ENCODE peak calls at places on chromosomes 6 and 20, in nine cellular contexts. One of them, this sample, is unnamed.

GRCh38 chr20:11796041-11796440 is 121.7 kb upstream of the BTBD3 start:
- DNase-seq in activated T-cell treated with anti-CD3 and anti-CD28 coated beads for 24 hours: no peak
- DNase-seq in posterior cingulate gyrus: no peak
- DNase-seq in NCI-H1417 treated with DMSO at 0.1 percent for 48 hours: no peak
- DNase-seq in stimulated activated naive CD8-positive, alpha-beta T cell treated with anti-CD3 and anti-CD28 coated beads, Interleukin-15, Interleukin-2, amounts not matched to agents 100 U/mL and 50 U/mL, for 24 hours: no peak
- DNase-seq in T-cell: no peak
- DNase-seq in progenitor cell of endocrine pancreas: no peak
- DNase-seq in cardiac fibroblast: no peak
- DNase-seq in NCI-H2171: no peak
- DNase-seq in this sample: no peak

GRCh38 chr6:48490658-48491057 is 379.7 kb upstream of the PTCHD4 start:
- DNase-seq in activated T-cell treated with anti-CD3 and anti-CD28 coated beads for 24 hours: no peak
- DNase-seq in posterior cingulate gyrus: no peak
- DNase-seq in NCI-H1417 treated with DMSO at 0.1 percent for 48 hours: peak
- DNase-seq in stimulated activated naive CD8-positive, alpha-beta T cell treated with anti-CD3 and anti-CD28 coated beads, Interleukin-15, Interleukin-2, amounts not matched to agents 100 U/mL and 50 U/mL, for 24 hours: no peak
- DNase-seq in T-cell: no peak
- DNase-seq in progenitor cell of endocrine pancreas: no peak
- DNase-seq in cardiac fibroblast: no peak
- DNase-seq in NCI-H2171: no peak
- DNase-seq in this sample: no peak

GRCh38 chr20:5811746-5812145 is 61.5 kb downstream of the SHLD1 start:
- DNase-seq in activated T-cell treated with anti-CD3 and anti-CD28 coated beads for 24 hours: no peak
- DNase-seq in posterior cingulate gyrus: no peak
- DNase-seq in NCI-H1417 treated with DMSO at 0.1 percent for 48 hours: no peak
- DNase-seq in stimulated activated naive CD8-positive, alpha-beta T cell treated with anti-CD3 and anti-CD28 coated beads, Interleukin-15, Interleukin-2, amounts not matched to agents 100 U/mL and 50 U/mL, for 24 hours: no peak
- DNase-seq in T-cell: no peak
- DNase-seq in progenitor cell of endocrine pancreas: no peak
- DNase-seq in cardiac fibroblast: no peak
- DNase-seq in NCI-H2171: no peak
- DNase-seq in this sample: no peak

GRCh38 chr6:163152701-163153100 is 261.8 kb upstream of the QKI start:
- DNase-seq in activated T-cell treated with anti-CD3 and anti-CD28 coated beads for 24 hours: no peak
- DNase-seq in posterior cingulate gyrus: no peak
- DNase-seq in NCI-H1417 treated with DMSO at 0.1 percent for 48 hours: no peak
- DNase-seq in stimulated activated naive CD8-positive, alpha-beta T cell treated with anti-CD3 and anti-CD28 coated beads, Interleukin-15, Interleukin-2, amounts not matched to agents 100 U/mL and 50 U/mL, for 24 hours: no peak
- DNase-seq in T-cell: no peak
- DNase-seq in progenitor cell of endocrine pancreas: no peak
- DNase-seq in cardiac fibroblast: no peak
- DNase-seq in NCI-H2171: no peak
- DNase-seq in this sample: no peak

GRCh38 chr6:25401711-25402110 is 122.5 kb downstream of the CARMIL1 start:
- DNase-seq in activated T-cell treated with anti-CD3 and anti-CD28 coated beads for 24 hours: no peak
- DNase-seq in posterior cingulate gyrus: no peak
- DNase-seq in NCI-H1417 treated with DMSO at 0.1 percent for 48 hours: no peak
- DNase-seq in stimulated activated naive CD8-positive, alpha-beta T cell treated with anti-CD3 and anti-CD28 coated beads, Interleukin-15, Interleukin-2, amounts not matched to agents 100 U/mL and 50 U/mL, for 24 hours: no peak
- DNase-seq in T-cell: no peak
- DNase-seq in progenitor cell of endocrine pancreas: no peak
- DNase-seq in cardiac fibroblast: no peak
- DNase-seq in NCI-H2171: no peak
- DNase-seq in this sample: no peak

GRCh38 chr6:122810189-122810588 is 21.1 kb downstream of the SMPDL3A start:
- DNase-seq in activated T-cell treated with anti-CD3 and anti-CD28 coated beads for 24 hours: no peak
- DNase-seq in posterior cingulate gyrus: no peak
- DNase-seq in NCI-H1417 treated with DMSO at 0.1 percent for 48 hours: no peak
- DNase-seq in stimulated activated naive CD8-positive, alpha-beta T cell treated with anti-CD3 and anti-CD28 coated beads, Interleukin-15, Interleukin-2, amounts not matched to agents 100 U/mL and 50 U/mL, for 24 hours: no peak
- DNase-seq in T-cell: no peak
- DNase-seq in progenitor cell of endocrine pancreas: no peak
- DNase-seq in cardiac fibroblast: no peak
- DNase-seq in NCI-H2171: no peak
- DNase-seq in this sample: no peak

GRCh38 chr6:96723362-96723761 is 113.9 kb downstream of the GPR63 start:
- DNase-seq in activated T-cell treated with anti-CD3 and anti-CD28 coated beads for 24 hours: no peak
- DNase-seq in posterior cingulate gyrus: no peak
- DNase-seq in NCI-H1417 treated with DMSO at 0.1 percent for 48 hours: no peak
- DNase-seq in stimulated activated naive CD8-positive, alpha-beta T cell treated with anti-CD3 and anti-CD28 coated beads, Interleukin-15, Interleukin-2, amounts not matched to agents 100 U/mL and 50 U/mL, for 24 hours: no peak
- DNase-seq in T-cell: no peak
- DNase-seq in progenitor cell of endocrine pancreas: no peak
- DNase-seq in cardiac fibroblast: no peak
- DNase-seq in NCI-H2171: no peak
- DNase-seq in this sample: no peak

GRCh38 chr6:141562181-141562800 is 570.4 kb upstream of the GJE1 start:
- DNase-seq in activated T-cell treated with anti-CD3 and anti-CD28 coated beads for 24 hours: peak
- DNase-seq in posterior cingulate gyrus: peak
- DNase-seq in NCI-H1417 treated with DMSO at 0.1 percent for 48 hours: no peak
- DNase-seq in stimulated activated naive CD8-positive, alpha-beta T cell treated with anti-CD3 and anti-CD28 coated beads, Interleukin-15, Interleukin-2, amounts not matched to agents 100 U/mL and 50 U/mL, for 24 hours: peak
- DNase-seq in T-cell: no peak
- DNase-seq in progenitor cell of endocrine pancreas: peak
- DNase-seq in cardiac fibroblast: no peak
- DNase-seq in NCI-H2171: peak
- DNase-seq in this sample: no peak

GRCh38 chr20:60694763-60695162 is 557.3 kb upstream of the CDH4 start:
- DNase-seq in activated T-cell treated with anti-CD3 and anti-CD28 coated beads for 24 hours: no peak
- DNase-seq in posterior cingulate gyrus: no peak
- DNase-seq in NCI-H1417 treated with DMSO at 0.1 percent for 48 hours: no peak
- DNase-seq in stimulated activated naive CD8-positive, alpha-beta T cell treated with anti-CD3 and anti-CD28 coated beads, Interleukin-15, Interleukin-2, amounts not matched to agents 100 U/mL and 50 U/mL, for 24 hours: no peak
- DNase-seq in T-cell: no peak
- DNase-seq in progenitor cell of endocrine pancreas: no peak
- DNase-seq in cardiac fibroblast: no peak
- DNase-seq in NCI-H2171: no peak
- DNase-seq in this sample: peak

GRCh38 chr6:117481926-117482239 is 591 bp upstream of the DCBLD1 start:
- DNase-seq in activated T-cell treated with anti-CD3 and anti-CD28 coated beads for 24 hours: no peak
- DNase-seq in posterior cingulate gyrus: no peak
- DNase-seq in NCI-H1417 treated with DMSO at 0.1 percent for 48 hours: no peak
- DNase-seq in stimulated activated naive CD8-positive, alpha-beta T cell treated with anti-CD3 and anti-CD28 coated beads, Interleukin-15, Interleukin-2, amounts not matched to agents 100 U/mL and 50 U/mL, for 24 hours: no peak
- DNase-seq in T-cell: no peak
- DNase-seq in progenitor cell of endocrine pancreas: no peak
- DNase-seq in cardiac fibroblast: no peak
- DNase-seq in NCI-H2171: no peak
- DNase-seq in this sample: no peak

GRCh38 chr6:43790031-43790430 is 20.0 kb downstream of the VEGFA start:
- DNase-seq in activated T-cell treated with anti-CD3 and anti-CD28 coated beads for 24 hours: no peak
- DNase-seq in posterior cingulate gyrus: no peak
- DNase-seq in NCI-H1417 treated with DMSO at 0.1 percent for 48 hours: no peak
- DNase-seq in stimulated activated naive CD8-positive, alpha-beta T cell treated with anti-CD3 and anti-CD28 coated beads, Interleukin-15, Interleukin-2, amounts not matched to agents 100 U/mL and 50 U/mL, for 24 hours: no peak
- DNase-seq in T-cell: no peak
- DNase-seq in progenitor cell of endocrine pancreas: no peak
- DNase-seq in cardiac fibroblast: peak
- DNase-seq in NCI-H2171: no peak
- DNase-seq in this sample: no peak

GRCh38 chr6:26268659-26269402 is 96.2 kb upstream of the BTN3A2 start:
- DNase-seq in activated T-cell treated with anti-CD3 and anti-CD28 coated beads for 24 hours: no peak
- DNase-seq in posterior cingulate gyrus: no peak
- DNase-seq in NCI-H1417 treated with DMSO at 0.1 percent for 48 hours: no peak
- DNase-seq in stimulated activated naive CD8-positive, alpha-beta T cell treated with anti-CD3 and anti-CD28 coated beads, Interleukin-15, Interleukin-2, amounts not matched to agents 100 U/mL and 50 U/mL, for 24 hours: peak
- DNase-seq in T-cell: no peak
- DNase-seq in progenitor cell of endocrine pancreas: peak
- DNase-seq in cardiac fibroblast: peak
- DNase-seq in NCI-H2171: no peak
- DNase-seq in this sample: no peak

This sample was measured in non-pigmented ciliary epithelial cell.